ENCODE peak calls at places on chromosomes 12 and 14, in six cellular contexts. Z is CD8-positive, alpha-beta memory T cell; X is PC-3; Y is ovary; P is naive thymus-derived CD4-positive, alpha-beta T cell; K is left ventricle myocardium inferior. N is an unnamed sample. For H3K4me1, the result is how much of the 10 kb centered on the place peaks cover.

GRCh38 chr12:98221243-98221808 is 294.1 kb upstream of the TMPO start:
- DNase-seq in Z (no peak), X (no peak), P (no peak), K (no peak), Y (no peak), N (no peak)

GRCh38 chr14:35331605-35332516 is 39.7 kb downstream of the PSMA6 start:
- DNase-seq in Y (peak), X (peak), P (no peak), Z (no peak), K (no peak), N (peak)

GRCh38 chr12:96120359-96121100 is 73.6 kb upstream of the ELK3 start:
- DNase-seq in K (no peak), P (no peak), Z (no peak), Y (no peak), X (no peak), N (peak)

GRCh38 chr14:106789318-106789717 is 1262.9 kb downstream of the TMEM121 start:
- DNase-seq in K (no peak), P (no peak), Z (no peak), Y (no peak), X (no peak), N (no peak)

GRCh38 chr12:118318703-118319102 is 54.0 kb downstream of the TAOK3 start:
- DNase-seq in Y (no peak), Z (no peak), X (no peak), K (no peak), P (no peak), N (no peak)

GRCh38 chr12:43937947-43938346 is 102.1 kb downstream of the TMEM117 start:
- DNase-seq in Y (no peak), K (no peak), X (peak), P (no peak), Z (no peak), N (peak)

GRCh38 chr14:25003537-25003936 is 46.4 kb downstream of the STXBP6 start:
- DNase-seq in Y (no peak), Z (no peak), K (no peak), P (no peak), X (peak), N (no peak)

GRCh38 chr12:88391556-88391955 is 188.7 kb downstream of the KITLG start:
- DNase-seq in K (no peak), Z (no peak), X (peak), P (no peak), Y (no peak), N (peak)

GRCh38 chr12:1474567-1475153 is 119.7 kb downstream of the FBXL14 start:
- DNase-seq in Y (no peak), P (no peak), K (no peak), Z (no peak), X (peak), N (peak)

GRCh38 chr12:123237646-123238329 is 4.6 kb downstream of the MTRFR start:
- DNase-seq in P (peak), Y (peak), Z (peak), K (peak), X (peak), N (peak)

GRCh38 chr12:123238961-123239360 is 5.7 kb downstream of the MTRFR start:
- DNase-seq in P (no peak), Y (no peak), Z (no peak), X (no peak), K (no peak), N (no peak)

GRCh38 chr12:123233505-123234299 is 466 bp downstream of the MTRFR start:
- DNase-seq in P (no peak), Z (no peak), X (peak), K (no peak), Y (no peak), N (no peak)

GRCh38 chr12:123242083-123242904 is 9.1 kb downstream of the MTRFR start:
- DNase-seq in Z (no peak), K (no peak), P (peak), Y (no peak), X (no peak), N (no peak)

GRCh38 chr12:123238330-123238682 is 5.1 kb downstream of the MTRFR start:
- DNase-seq in K (no peak), Y (no peak), Z (no peak), P (no peak), X (no peak), N (no peak)
- H3K4me1 ChIP-seq in K (half or more), Y (under half), Z (half or more), P (under half), X (under half), N (under half)

GRCh38 chr12:49200882-49201594 is 12.2 kb upstream of the TUBA1A start:
- DNase-seq in P (peak), X (peak), Z (no peak), Y (no peak), K (no peak), N (peak)
- H3K27ac ChIP-seq in P (no peak), X (peak), Z (no peak), Y (peak), K (peak), N (peak)

GRCh38 chr12:57833672-57834071 is 12.9 kb downstream of the CTDSP2 start:
- DNase-seq in P (no peak), Y (no peak), Z (no peak), X (no peak), K (no peak), N (no peak)

GRCh38 chr12:57835366-57836288 is 10.9 kb downstream of the CTDSP2 start:
- DNase-seq in Y (no peak), P (no peak), Z (no peak), X (no peak), K (no peak), N (no peak)

GRCh38 chr12:57832966-57833365 is 13.6 kb downstream of the CTDSP2 start:
- DNase-seq in Z (no peak), K (no peak), P (no peak), Y (no peak), X (no peak), N (no peak)

GRCh38 chr12:57836442-57837375 is 9.8 kb downstream of the CTDSP2 start:
- DNase-seq in K (peak), X (peak), Y (peak), Z (peak), P (peak), N (peak)

DNA sequence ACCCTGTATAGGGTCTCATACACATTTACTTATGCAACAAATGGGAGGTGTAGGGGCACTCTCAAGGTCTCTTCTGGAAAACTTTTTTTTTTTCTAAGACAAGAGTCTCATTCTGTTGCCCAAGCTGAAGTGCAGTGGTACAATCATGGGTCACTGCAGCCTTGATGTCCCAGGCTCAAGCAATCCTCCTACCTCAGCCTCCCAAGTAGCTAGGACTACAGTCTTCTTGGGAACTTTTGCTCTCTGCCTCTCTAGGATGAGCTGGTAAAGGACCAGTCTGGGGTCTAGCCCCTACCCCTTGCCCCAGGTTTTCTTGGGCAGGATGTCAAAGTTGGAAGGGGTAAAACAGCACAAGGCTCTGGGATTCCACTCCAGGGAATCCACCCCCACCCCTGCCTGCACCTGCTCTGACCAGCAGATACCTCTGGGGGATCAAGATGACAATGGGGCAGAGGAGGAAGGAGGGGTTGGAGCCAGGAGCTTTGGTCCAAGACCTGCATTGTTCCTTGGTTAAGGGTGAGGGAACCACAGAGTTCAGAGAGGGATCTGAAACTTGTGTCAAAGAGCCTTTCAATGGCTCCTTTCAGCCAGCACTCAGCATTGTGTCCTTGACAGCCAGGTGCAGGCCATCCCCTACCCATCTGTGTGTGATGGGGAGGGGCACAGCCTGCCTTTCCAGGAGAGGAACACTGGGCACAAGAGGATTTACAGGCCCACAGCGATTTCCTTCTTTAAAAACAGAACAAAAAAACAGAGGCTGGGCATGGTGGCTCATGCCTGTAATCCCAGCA is 12.2 kb downstream of the CTDSP2 start:
- DNase-seq in X (no peak), Z (no peak), Y (no peak), P (no peak), K (no peak), N (no peak)
- H3K4me1 ChIP-seq in X (under half), Z (half or more), Y (half or more), P (half or more), K (half or more), N (half or more)

DNA sequence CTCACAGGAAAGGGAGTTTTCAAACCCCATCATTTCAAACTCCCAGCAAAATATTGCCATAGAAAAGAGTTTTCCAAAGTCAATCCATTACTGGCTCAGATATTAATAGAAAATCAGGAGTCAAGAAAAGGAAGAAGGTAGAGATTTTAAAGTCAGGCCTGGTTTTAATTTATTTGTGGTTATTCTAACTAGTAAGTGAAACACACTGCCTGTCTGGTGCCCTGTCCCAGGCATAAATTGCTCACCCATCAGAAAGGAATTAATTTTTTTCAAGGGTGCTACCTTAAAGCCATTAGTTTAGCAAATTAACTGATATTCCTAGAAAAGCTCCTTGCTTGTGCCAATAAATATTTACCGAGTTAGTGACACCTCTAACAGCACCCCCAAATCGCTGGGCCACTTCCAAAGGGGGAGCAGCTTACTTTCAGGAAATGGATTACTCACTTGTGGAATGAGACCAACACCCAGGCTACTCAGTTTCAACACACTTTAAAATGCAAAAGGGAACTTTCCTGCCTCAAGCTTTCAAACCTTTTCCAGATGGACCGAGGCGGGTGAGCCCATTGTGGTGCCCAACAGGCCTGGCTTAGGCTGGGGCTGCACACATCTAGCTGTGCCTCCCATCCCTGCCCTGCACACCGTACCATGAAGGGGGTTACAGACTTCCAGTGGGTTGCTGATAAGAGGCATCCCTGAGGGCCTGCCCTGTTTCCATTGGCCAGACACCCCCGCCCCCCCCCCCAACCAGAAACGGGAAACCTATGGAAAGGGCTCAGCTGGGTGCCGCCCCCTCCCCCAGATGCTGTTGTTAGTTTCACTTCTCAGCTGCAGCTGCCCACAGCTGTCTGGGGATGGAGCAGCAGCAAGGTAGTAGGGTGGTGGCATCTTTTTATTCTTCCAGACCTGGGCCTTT is 117.2 kb downstream of the SAMD4A start:
- DNase-seq in Z (no peak), P (no peak), X (peak), K (peak), Y (peak), N (peak)
- H3K27ac ChIP-seq in Z (no peak), P (no peak), X (peak), K (peak), Y (no peak), N (peak)

DNA sequence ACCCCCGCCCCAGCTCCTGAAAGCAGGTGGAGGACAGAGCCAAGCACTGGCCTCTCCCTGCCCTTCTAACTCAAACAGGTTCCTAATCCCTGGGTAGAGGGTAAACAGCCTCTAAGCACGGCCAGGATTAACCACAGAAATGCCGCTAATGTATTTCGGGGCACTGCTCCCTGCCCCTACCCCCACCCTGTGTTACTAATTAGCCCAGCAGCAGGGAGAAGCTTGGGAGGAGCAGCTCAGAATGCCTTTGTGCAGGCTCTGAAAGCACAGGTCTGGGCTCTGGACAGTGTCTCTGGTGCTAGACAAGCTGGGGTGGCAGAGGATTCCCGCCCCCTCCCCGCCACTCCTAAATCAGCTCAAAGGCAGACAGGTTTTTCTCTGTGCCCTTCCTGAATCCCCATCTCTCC is 53.2 kb downstream of the SMUG1 start:
- DNase-seq in Y (no peak), P (no peak), X (no peak), K (no peak), Z (no peak), N (no peak)
- H3K4me1 ChIP-seq in Y (under half), P (under half), X (under half), K (under half), Z (under half), N (under half)

DNA sequence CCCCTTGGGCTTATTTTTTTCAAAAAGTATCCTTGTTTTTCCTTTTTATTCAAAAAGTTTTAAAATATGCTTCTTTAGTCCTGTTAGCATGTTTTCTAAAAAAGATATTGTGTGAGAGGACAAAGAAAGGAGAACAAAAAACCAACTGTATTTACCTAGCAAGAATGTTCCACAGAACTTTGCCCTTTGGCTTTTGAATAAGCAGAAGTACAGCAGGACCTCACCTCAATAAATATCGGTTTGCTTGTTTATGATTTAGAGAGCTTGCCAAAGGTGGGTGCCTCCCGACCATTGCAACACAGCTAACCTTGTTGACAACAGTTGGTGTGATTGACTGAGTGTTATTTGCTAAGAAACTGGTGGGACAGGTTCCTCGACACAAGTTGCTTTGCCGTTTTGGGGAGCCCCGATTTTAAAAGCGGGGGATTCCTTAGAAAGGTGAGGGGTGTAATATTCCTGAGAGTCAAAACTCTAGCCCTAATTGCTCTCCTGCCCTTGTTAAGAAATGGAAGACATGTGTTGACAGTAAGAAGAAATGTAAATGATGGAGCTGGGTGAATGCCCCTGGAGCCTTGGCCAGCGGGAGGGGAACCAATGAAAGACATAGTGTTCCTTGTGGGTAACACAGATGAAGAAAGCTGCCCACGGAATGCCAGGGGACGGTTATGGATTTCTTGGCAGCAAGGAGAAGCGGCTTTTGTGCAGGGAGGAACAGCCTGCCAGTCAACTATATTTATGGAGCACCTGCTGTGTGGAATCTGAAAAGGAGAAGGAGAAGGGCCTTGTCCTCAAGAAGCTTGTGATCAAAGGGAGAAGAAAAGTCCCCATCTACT is 13.7 kb downstream of the MYBPC1 start:
- DNase-seq in P (no peak), Y (no peak), Z (no peak), X (peak), K (no peak), N (no peak)
- H3K27ac ChIP-seq in P (no peak), Y (no peak), Z (no peak), X (no peak), K (no peak), N (no peak)

DNA sequence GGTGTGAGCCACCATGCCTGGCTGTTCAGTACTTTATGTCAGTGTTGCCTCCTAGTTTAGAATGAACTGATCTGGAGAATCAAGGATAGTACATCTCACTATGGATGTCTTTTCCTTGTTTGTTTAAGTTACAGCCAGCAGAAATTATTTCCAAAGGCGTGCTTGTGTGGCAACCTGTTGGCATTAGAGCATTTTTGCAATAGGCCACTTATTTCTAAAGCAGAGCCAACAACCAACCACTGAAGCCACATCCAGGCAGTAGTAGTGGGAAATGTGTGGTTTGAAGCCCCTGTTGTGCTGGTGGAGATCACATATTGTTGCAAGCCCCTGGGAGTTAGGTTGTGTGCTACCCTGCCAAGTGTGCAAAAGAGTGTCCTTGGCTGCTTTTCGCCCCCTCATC is 3.7 kb downstream of the ANO6 start:
- DNase-seq in P (no peak), Y (no peak), X (no peak), K (no peak), Z (no peak), N (no peak)
- H3K4me1 ChIP-seq in P (under half), Y (under half), X (under half), K (half or more), Z (under half), N (under half)

GRCh38 chr14:99535448-99535847 is 54.2 kb downstream of the CCNK start:
- DNase-seq in P (no peak), K (no peak), Z (no peak), X (no peak), Y (no peak), N (peak)

GRCh38 chr14:99537399-99537798 is 56.2 kb downstream of the CCNK start:
- DNase-seq in P (no peak), K (peak), Z (no peak), Y (peak), X (peak), N (peak)

GRCh38 chr14:99534333-99534732 is 53.1 kb downstream of the CCNK start:
- DNase-seq in P (no peak), K (no peak), Y (no peak), Z (no peak), X (no peak), N (no peak)

GRCh38 chr14:99534863-99535262 is 53.7 kb downstream of the CCNK start:
- DNase-seq in K (peak), X (no peak), Y (no peak), Z (no peak), P (no peak), N (no peak)

GRCh38 chr14:99535908-99536778 is 54.9 kb downstream of the CCNK start:
- DNase-seq in Y (no peak), K (no peak), X (no peak), P (no peak), Z (no peak), N (no peak)
- H3K27ac ChIP-seq in Y (no peak), K (no peak), X (no peak), P (no peak), Z (no peak), N (no peak)

GRCh38 chr14:76491172-76491930 is 115.4 kb downstream of the ESRRB start:
- DNase-seq in Z (no peak), K (no peak), X (no peak), P (no peak), Y (no peak), N (no peak)

GRCh38 chr14:76489667-76490066 is 113.7 kb downstream of the ESRRB start:
- DNase-seq in Y (no peak), X (no peak), Z (no peak), P (no peak), K (no peak), N (no peak)

GRCh38 chr14:76486251-76486743 is 110.4 kb downstream of the ESRRB start:
- DNase-seq in X (no peak), P (no peak), Z (no peak), Y (no peak), K (no peak), N (no peak)

GRCh38 chr14:76490735-76491134 is 114.8 kb downstream of the ESRRB start:
- DNase-seq in Y (no peak), Z (no peak), K (no peak), P (no peak), X (no peak), N (no peak)

DNA sequence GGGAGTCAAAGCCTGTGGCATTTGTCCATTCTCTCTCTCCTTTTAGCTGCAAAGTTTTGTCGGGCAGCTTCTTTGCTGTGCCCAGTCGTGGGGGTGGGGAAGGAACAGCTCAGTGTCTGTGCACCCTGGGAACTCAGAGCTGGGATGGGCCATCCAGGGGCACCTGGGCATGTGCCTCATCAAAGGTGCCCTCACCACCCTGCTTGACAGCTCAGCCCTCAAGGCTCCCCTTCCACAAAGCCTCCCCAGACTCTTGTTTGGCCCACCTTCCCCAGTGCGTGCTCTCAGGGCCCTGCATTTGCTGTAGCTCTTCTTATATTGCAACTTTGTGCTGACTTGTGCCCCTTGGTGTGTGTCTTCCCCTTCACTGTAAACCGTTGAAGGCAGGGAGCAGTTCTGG is 112.6 kb downstream of the ESRRB start:
- DNase-seq in Y (no peak), X (no peak), K (no peak), Z (no peak), P (no peak), N (no peak)
- H3K4me1 ChIP-seq in Y (under half), X (under half), K (under half), Z (under half), P (under half), N (under half)